ENCODE peak calls at places on chromosome X, in eight cellular contexts. M is NCI-H1092 treated with DMSO at 0.1 percent for 48 hours; D is activated T-cell treated with anti-CD3 and anti-CD28 coated beads, Interleukin-2, amount 50 U/mL, for 72 hours; C is stimulated activated CD8-positive, alpha-beta memory T cell treated with anti-CD3 and anti-CD28 coated beads, Interleukin-4, amount 100 ng/mL, for 24 hours; U is GM20000; X is anterior cingulate cortex; E is stimulated activated CD4-positive, alpha-beta T cell treated with anti-CD3 and anti-CD28 coated beads, Interleukin-1b, Interleukin-23, amount 100 ng/mL, for 24 hours; L is natural killer cell. G is an unnamed sample.

GRCh38 chrX:23493941-23494374 is 159.3 kb downstream of the PTCHD1 start:
- DNase-seq in M (no peak), D (no peak), C (no peak), U (no peak), X (no peak), E (no peak), L (no peak), G (peak; percentile 7)

GRCh38 chrX:15328821-15329220 is 6.5 kb downstream of the PIGA start:
- DNase-seq in M (no peak), D (no peak), C (no peak), U (no peak), X (no peak), E (no peak), L (no peak), G (no peak)

GRCh38 chrX:135513140-135513535 is 7.3 kb upstream of the INTS6L start:
- DNase-seq in M (no peak), D (no peak), C (no peak), U (no peak), X (no peak), E (no peak), L (no peak), G (no peak)

GRCh38 chrX:154029439-154029838 is 9.7 kb upstream of the IRAK1 start:
- DNase-seq in M (no peak), D (no peak), C (no peak), U (no peak), X (no peak), E (no peak), L (no peak), G (no peak)

GRCh38 chrX:20067709-20068315 is 48.9 kb downstream of the MAP7D2 start:
- DNase-seq in M (peak; percentile 85), D (no peak), C (no peak), U (no peak), X (peak; percentile 5), E (no peak), L (no peak), G (peak; percentile 23)

GRCh38 chrX:16786791-16787735 is 797 bp downstream of the TXLNG start:
- DNase-seq in M (peak; percentile 32), D (peak; percentile 58), C (peak; percentile 36), U (peak; percentile 46), X (no peak), E (no peak), L (peak; percentile 25), G (no peak)

GRCh38 chrX:107454302-107454701 is 4.8 kb downstream of the FRMPD3 start:
- DNase-seq in M (no peak), D (peak; percentile 62), C (no peak), U (no peak), X (no peak), E (no peak), L (no peak), G (peak; percentile 55)

GRCh38 chrX:38578152-38578551 is 16.8 kb downstream of the TSPAN7 start:
- DNase-seq in M (no peak), D (no peak), C (no peak), U (no peak), X (no peak), E (no peak), L (no peak), G (no peak)

GRCh38 chrX:9912341-9912740 is 54.8 kb upstream of the CLDN34 start:
- DNase-seq in M (no peak), D (no peak), C (no peak), U (no peak), X (peak; percentile 4), E (no peak), L (no peak), G (no peak)

G was measured in HCT116.